ENCODE peak calls at places on chromosome 21, in four cellular contexts. Y is cardiac muscle cell; I is IMR-90; A is CD8-positive, alpha-beta memory T cell. X is an unnamed sample.

GRCh38 chr21:31351438-31351837 is 7.4 kb upstream of the TIAM1 start:
- DNase-seq in A (no peak), Y (peak), I (peak), X (no peak)

GRCh38 chr21:42992943-42993712 is 18.8 kb downstream of the PKNOX1 start:
- DNase-seq in Y (peak), I (peak), A (no peak), X (no peak)

GRCh38 chr21:25639167-25639921 is at the start of gene JAM2:
- DNase-seq in A (peak), Y (peak), I (peak), X (peak)

GRCh38 chr21:43805275-43805800 is 16.0 kb downstream of the RRP1 start:
- DNase-seq in A (no peak), I (no peak), Y (no peak), X (no peak)

GRCh38 chr21:33019516-33019884 is 6.2 kb upstream of the OLIG2 start:
- DNase-seq in I (no peak), Y (no peak), A (no peak), X (no peak)

GRCh38 chr21:17585875-17586450 is 26.7 kb downstream of the BTG3 start:
- DNase-seq in A (no peak), Y (peak), I (peak), X (no peak)

GRCh38 chr21:31203371-31204054 is 140.5 kb downstream of the TIAM1 start:
- DNase-seq in Y (peak), A (no peak), I (peak), X (no peak)

GRCh38 chr21:33655591-33656221 is 13.4 kb downstream of the ITSN1 start:
- DNase-seq in I (peak), Y (peak), A (no peak), X (no peak)

GRCh38 chr21:43023175-43023574 is 48.8 kb downstream of the PKNOX1 start:
- DNase-seq in Y (no peak), A (no peak), I (peak), X (no peak)

GRCh38 chr21:17794631-17795030 is 24.5 kb downstream of the C21orf91 start:
- DNase-seq in Y (no peak), I (no peak), A (no peak), X (no peak)

GRCh38 chr21:33848252-33848953 is 67.2 kb downstream of the ATP5PO start:
- DNase-seq in Y (no peak), A (no peak), I (no peak), X (no peak)

GRCh38 chr21:17688912-17689874 is 76.5 kb upstream of the BTG3 start:
- DNase-seq in A (peak), I (peak), Y (peak), X (peak)

GRCh38 chr21:35511298-35512162 is 462.4 kb upstream of the RUNX1 start:
- DNase-seq in A (no peak), Y (peak), I (peak), X (no peak)

GRCh38 chr21:35044128-35044527 is 5.0 kb downstream of the RUNX1 start:
- DNase-seq in Y (no peak), I (no peak), A (no peak), X (no peak)

GRCh38 chr21:34035619-34036354 is 37.6 kb upstream of the MRPS6 start:
- DNase-seq in A (no peak), I (no peak), Y (no peak), X (no peak)

GRCh38 chr21:32524010-32524719 is 61.2 kb downstream of the TCP10L start:
- DNase-seq in A (no peak), Y (peak), I (peak), X (no peak)

GRCh38 chr21:14215971-14216621 is at the start of gene RBM11:
- DNase-seq in A (peak), I (peak), Y (peak), X (peak)

GRCh38 chr21:15249285-15249993 is 184.6 kb upstream of the NRIP1 start:
- DNase-seq in A (no peak), Y (peak), I (peak), X (no peak)

GRCh38 chr21:34844033-34844923 is 175.5 kb downstream of the CLIC6 start:
- DNase-seq in Y (peak), A (no peak), I (peak), X (no peak)

GRCh38 chr21:35566874-35567273 is 493.5 kb downstream of the SETD4 start:
- DNase-seq in A (no peak), I (no peak), Y (no peak), X (no peak)

GRCh38 chr21:43297989-43298388 is 128.9 kb downstream of the SIK1 start:
- DNase-seq in A (peak), I (no peak), Y (no peak), X (no peak)

GRCh38 chr21:8991968-8992621 is 1529.3 kb upstream of the TPTE start:
- DNase-seq in A (no peak), I (no peak), Y (no peak), X (no peak)

GRCh38 chr21:15852146-15852545 is 122.4 kb downstream of the USP25 start:
- DNase-seq in I (no peak), Y (no peak), A (no peak), X (no peak)

GRCh38 chr21:34027727-34028461 is 45.5 kb upstream of the MRPS6 start:
- DNase-seq in Y (no peak), I (no peak), A (no peak), X (no peak)

GRCh38 chr21:17793675-17794123 is 25.5 kb downstream of the C21orf91 start:
- DNase-seq in A (no peak), Y (peak), I (peak), X (no peak)

GRCh38 chr21:18318156-18318555 is 73.5 kb downstream of the CHODL start:
- DNase-seq in I (no peak), Y (no peak), A (no peak), X (no peak)

GRCh38 chr21:34510148-34511142 is 1.6 kb downstream of the KCNE1 start:
- DNase-seq in Y (peak), A (no peak), I (peak), X (no peak)

GRCh38 chr21:17921579-17922530 is 102.7 kb upstream of the C21orf91 start:
- DNase-seq in A (no peak), Y (peak), I (peak), X (no peak)

GRCh38 chr21:34797926-34798595 is 129.3 kb downstream of the CLIC6 start:
- DNase-seq in Y (no peak), A (no peak), I (no peak), X (no peak)

GRCh38 chr21:38813554-38813953 is 7.8 kb downstream of the ETS2 start:
- DNase-seq in Y (no peak), A (no peak), I (no peak), X (no peak)

GRCh38 chr21:38813143-38813542 is 7.4 kb downstream of the ETS2 start:
- DNase-seq in A (no peak), I (no peak), Y (no peak), X (no peak)

GRCh38 chr21:38814126-38815059 is 8.7 kb downstream of the ETS2 start:
- DNase-seq in I (no peak), A (no peak), Y (no peak), X (no peak)

GRCh38 chr21:38816400-38816973 is 10.8 kb downstream of the ETS2 start:
- DNase-seq in A (no peak), Y (no peak), I (no peak), X (no peak)

DNA sequence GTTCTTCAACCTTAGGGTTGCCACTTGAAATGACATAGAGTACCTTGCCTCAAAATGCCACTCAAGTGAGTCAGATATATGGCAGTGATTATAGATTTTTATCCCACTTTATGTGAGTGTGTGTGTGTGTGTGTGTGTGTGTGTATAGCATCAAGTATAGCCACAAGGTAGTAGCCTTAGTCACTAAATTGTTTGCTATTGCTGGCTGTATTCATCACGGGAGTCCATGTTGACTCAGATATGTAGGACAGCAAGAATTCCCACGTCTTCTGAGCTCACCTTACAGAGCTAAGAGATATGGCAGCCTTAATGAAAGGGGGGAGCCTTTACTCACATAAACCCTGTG is 9.3 kb downstream of the ETS2 start:
- DNase-seq in I (peak), A (no peak), Y (no peak), X (no peak)
- H3K27ac ChIP-seq in I (no peak), A (no peak), Y (no peak), X (no peak)

GRCh38 chr21:38454161-38454560 is 44.1 kb downstream of the ERG start:
- DNase-seq in Y (no peak), I (no peak), A (no peak), X (no peak)
- H3K27ac ChIP-seq in Y (no peak), I (no peak), A (no peak), X (no peak)

GRCh38 chr21:41865002-41865777 is 14.0 kb downstream of the PRDM15 start:
- DNase-seq in Y (no peak), A (no peak), I (no peak), X (no peak)
- H3K27ac ChIP-seq in Y (no peak), A (no peak), I (no peak), X (no peak)

DNA sequence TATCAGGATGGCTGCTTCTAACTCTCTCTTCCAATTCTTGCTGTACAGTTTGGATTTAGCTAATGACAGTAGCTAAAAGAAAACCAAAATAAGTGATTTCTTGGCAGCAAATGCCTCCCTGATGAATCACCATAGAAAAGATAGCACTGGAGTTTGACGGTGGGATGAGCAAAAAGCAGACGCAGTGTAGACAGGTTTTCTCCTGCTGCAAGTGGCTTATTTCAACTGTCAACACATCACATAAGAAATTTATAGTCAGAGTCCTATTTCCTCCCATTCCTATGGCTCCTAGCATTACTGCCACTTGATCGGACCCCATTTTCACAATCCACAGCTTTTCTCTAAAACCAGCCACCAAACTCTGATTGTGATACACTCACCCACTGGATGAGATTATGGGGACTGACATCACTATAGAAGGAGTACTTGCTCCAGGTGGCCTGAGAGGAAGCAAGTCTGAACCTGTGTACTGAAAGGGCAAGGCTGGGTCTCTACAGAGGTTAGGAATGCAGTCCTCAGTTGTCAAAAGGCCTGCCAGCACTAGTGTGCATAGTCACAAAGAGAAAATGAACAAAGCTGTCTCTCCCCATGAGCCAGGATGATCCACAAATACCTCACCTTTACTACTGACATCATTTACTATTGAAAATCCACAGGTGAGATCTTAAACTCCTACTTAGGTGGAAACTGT is 359.8 kb downstream of the LTN1 start:
- DNase-seq in A (no peak), Y (peak), I (peak), X (no peak)
- H3K27ac ChIP-seq in A (no peak), Y (peak), I (peak), X (no peak)

DNA sequence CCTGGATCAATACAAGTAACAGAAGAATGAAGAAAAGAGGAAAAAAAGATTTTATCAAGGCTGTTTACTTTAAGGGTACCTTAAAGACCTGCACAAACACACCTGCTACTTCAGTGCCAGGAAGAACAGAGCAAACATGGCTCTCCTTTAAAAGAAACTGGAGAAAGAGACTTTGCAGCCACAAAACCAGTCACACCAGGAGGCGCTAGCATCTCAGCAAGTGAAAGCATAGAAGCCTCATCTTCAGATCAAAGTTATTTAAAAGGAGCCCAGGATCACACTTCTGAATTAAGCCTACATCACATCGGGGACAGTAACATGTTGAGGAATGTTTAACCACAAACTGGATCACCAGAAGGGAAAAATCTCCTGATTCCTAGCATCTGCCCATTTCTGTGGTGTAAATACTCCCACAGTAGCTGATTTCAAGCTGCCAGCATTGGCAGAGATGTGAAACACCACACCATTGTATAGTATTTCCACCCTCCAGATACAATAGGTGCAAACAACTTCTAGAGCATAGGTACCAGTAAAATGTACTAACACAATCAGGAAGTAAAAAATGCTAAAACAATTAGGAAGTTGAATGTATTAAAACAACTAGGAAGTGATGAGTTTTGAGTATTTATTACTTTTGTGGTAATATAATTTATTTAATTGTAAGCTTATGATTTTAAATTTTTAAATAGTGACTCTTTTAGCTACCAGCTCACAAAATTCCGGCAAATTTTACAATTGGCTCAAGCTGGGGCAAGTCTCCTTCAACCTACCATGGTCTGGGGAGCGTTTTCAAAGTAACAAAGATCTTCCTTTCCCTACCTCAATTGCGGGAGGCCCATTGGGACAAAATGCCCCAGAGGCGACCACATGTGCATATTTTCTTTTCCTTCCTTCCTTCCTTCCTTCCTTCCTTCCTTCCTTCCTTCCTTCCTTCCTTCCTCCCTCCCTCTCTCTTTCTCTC is 105.3 kb upstream of the CLDN14 start:
- DNase-seq in Y (no peak), I (no peak), A (no peak), X (no peak)
- H3K27ac ChIP-seq in Y (no peak), I (no peak), A (no peak), X (no peak)

GRCh38 chr21:46456750-46457149 is 1.9 kb upstream of the DIP2A start:
- DNase-seq in A (no peak), Y (no peak), I (no peak), X (no peak)

GRCh38 chr21:46454142-46454541 is 4.5 kb upstream of the DIP2A start:
- DNase-seq in A (no peak), I (peak), Y (no peak), X (no peak)

GRCh38 chr21:46454634-46455390 is 3.9 kb upstream of the DIP2A start:
- DNase-seq in A (no peak), Y (peak), I (no peak), X (no peak)

GRCh38 chr21:46457801-46458314 is 833 bp upstream of the DIP2A start:
- DNase-seq in Y (peak), I (peak), A (no peak), X (no peak)

DNA sequence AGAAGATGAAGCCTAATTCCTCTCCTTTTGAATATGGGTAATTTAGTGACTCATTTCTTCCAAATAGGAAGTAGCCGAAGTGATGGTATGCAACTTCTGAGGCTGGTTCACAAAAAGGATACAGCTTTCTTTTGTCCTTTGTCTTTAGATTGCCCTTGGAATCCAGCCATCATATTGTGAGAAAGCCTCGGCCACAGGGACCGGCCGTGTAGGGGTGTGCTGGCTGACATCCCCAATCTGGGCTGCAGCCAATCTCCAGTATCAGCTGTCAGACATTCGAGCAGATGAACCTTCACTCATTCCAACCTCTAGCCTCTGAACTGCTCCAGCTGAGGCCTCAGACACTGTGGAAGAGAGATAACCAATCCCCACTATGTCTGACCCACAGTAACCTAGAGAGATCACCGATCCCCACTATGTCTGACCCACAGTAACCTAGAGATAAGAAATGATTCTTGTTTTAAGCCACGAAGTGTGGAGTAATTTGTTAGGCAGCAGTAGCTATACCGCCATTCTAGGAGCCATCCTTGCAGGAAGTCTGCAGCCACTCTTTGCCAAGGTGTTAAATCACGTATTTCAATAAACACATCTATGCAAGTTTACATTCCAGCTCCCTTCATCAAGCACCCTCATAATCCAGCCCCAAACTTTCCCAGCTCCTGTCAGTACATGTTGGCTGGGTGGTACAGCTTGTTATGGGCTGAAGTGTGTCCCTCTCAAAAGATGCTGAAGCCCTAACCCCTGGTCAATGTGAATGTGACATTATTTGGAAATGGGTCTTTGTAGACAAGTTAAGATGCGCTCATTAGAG is 2.9 kb upstream of the DIP2A start:
- DNase-seq in Y (peak), I (peak), A (no peak), X (no peak)
- H3K27ac ChIP-seq in Y (peak), I (peak), A (no peak), X (no peak)

DNA sequence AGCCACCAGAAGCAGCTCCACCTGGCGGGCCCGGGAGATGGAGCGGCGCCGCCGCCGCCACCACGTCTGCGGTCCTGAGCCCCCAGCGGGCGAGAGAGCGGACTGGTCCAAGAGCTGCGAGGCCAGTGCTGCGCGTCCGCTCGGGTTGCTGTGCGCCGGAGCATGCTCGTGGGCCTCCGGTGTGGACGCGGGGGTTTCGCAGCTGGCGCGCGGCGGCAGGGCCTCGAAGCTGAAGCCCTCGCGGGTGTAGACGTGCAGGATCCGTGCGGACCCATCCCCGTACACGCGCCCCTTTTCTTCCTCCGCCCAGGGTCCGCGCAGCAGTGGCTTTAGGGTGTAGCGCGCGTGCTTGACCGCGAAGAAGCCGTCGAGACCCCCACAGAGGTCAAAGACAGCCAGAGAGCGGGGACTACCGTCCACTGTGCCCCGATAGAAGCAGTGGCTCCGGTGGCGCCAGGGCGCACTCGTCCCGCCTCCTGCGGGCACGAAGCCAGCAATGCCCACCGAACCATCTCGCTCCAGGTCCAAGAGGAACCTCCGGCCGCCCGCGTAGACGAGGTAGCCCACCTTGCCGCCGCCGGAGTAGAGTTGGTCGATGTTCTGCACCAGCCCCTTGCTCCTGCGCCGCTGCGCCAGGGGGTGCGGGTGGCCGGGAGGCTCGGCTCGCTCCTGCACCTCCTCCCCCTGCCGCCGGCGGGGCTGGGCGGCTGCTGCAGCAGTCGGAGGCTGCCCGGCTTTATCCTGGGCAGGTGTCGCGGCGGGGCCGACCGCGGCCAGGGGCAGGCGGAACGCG is 1.1 kb downstream of the ADAMTS5 start:
- DNase-seq in A (no peak), I (peak), Y (peak), X (no peak)
- H3K27ac ChIP-seq in A (no peak), I (peak), Y (no peak), X (no peak)

DNA sequence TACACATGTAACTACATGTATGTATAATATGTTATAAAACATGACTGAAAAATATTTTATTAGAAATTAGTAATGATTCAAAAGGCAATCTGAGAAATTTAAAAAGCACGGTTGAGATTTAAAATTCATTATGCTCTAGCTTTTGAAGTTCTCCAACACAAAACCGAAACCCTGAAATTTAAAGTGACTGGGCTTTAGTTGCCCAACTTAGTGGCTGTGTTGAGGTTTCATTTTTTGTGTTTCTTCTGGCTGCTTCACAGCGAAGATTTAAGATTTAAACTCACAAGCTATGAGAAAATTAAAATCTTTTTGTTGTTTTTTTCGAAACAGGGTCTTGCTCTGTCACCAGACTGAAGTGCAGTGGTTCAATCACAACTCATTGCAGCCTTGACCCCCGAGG is 1058.7 kb downstream of the NCAM2 start:
- DNase-seq in A (no peak), I (no peak), Y (no peak), X (no peak)
- H3K27ac ChIP-seq in A (no peak), I (no peak), Y (no peak), X (no peak)

X was measured in CD8-positive, alpha-beta T cell.